ENCODE peak calls at places on chromosomes 12 and 14, in four cellular contexts. Y is K562, F is HepG2, M is A549. H is an unnamed sample.
A peak's percentile ranks its signal among the peaks of the same experiment; 100 is the strongest.

GRCh38 chr14:88301381-88301780 is 21.7 kb downstream of the KCNK10 start:
- DNase-seq in Y (no peak), F (no peak), M (no peak), H (no peak)

GRCh38 chr14:64758025-64758521 is 53.8 kb downstream of the PLEKHG3 start:
- DNase-seq in Y (no peak), F (no peak), M (peak; percentile 45), H (no peak)

GRCh38 chr12:122054842-122055544 is 23.6 kb upstream of the MLXIP start:
- DNase-seq in F (no peak), Y (no peak), M (no peak), H (no peak)

GRCh38 chr14:80364274-80364673 is 153.0 kb upstream of the DIO2 start:
- DNase-seq in F (peak; percentile 3), Y (peak; percentile 1), M (peak; percentile 59), H (no peak)

GRCh38 chr14:49206832-49207231 is 379.3 kb downstream of the RPS29 start:
- DNase-seq in M (no peak), F (no peak), Y (no peak), H (no peak)

GRCh38 chr14:68703093-68703492 is 89.8 kb downstream of the ZFP36L1 start:
- DNase-seq in Y (peak; percentile 35), F (no peak), M (peak; percentile 58), H (no peak)

GRCh38 chr12:96986883-96987523 is 79.9 kb downstream of the NEDD1 start:
- DNase-seq in Y (peak; percentile 23), F (peak; percentile 27), M (peak; percentile 51), H (no peak)

GRCh38 chr12:95648990-95649791 is 97.9 kb upstream of the USP44 start:
- DNase-seq in F (no peak), M (peak; percentile 91), Y (no peak), H (no peak)

GRCh38 chr12:124786065-124786964 is 77.3 kb downstream of the SCARB1 start:
- DNase-seq in Y (no peak), F (no peak), M (peak; percentile 46), H (peak; percentile 87)

GRCh38 chr14:35339761-35340406 is 47.7 kb downstream of the PSMA6 start:
- DNase-seq in Y (no peak), M (no peak), F (no peak), H (no peak)

GRCh38 chr14:92486881-92487280 is 26.7 kb upstream of the RIN3 start:
- DNase-seq in F (no peak), Y (no peak), M (no peak), H (no peak)

GRCh38 chr12:107622005-107622404 is 63.6 kb upstream of the PWP1 start:
- DNase-seq in F (peak; percentile 9), Y (peak; percentile 72), M (peak; percentile 47), H (peak; percentile 61)
- TF ChIP-seq HMGXB4 in F (no peak), Y (no peak), M (no peak), H (no peak)

GRCh38 chr12:21801522-21802288 is 27.2 kb upstream of the KCNJ8 start:
- DNase-seq in F (no peak), Y (no peak), M (no peak), H (no peak)
- TF ChIP-seq HMGXB4 in F (no peak), Y (no peak), M (no peak), H (no peak)

GRCh38 chr12:27331927-27332324 is 710 bp upstream of the BMAL2 start:
- DNase-seq in M (no peak), Y (no peak), F (no peak), H (no peak)

GRCh38 chr12:27330846-27331245 is 1.8 kb upstream of the BMAL2 start:
- DNase-seq in M (no peak), F (no peak), Y (no peak), H (no peak)

GRCh38 chr12:27332407-27333310 is at the start of gene BMAL2:
- DNase-seq in F (peak; percentile 20), M (peak; percentile 29), Y (peak; percentile 44), H (peak; percentile 67)

GRCh38 chr12:27333311-27334009 is 824 bp downstream of the BMAL2 start:
- DNase-seq in M (no peak), Y (peak; percentile 9), F (no peak), H (peak; percentile 53)

DNA sequence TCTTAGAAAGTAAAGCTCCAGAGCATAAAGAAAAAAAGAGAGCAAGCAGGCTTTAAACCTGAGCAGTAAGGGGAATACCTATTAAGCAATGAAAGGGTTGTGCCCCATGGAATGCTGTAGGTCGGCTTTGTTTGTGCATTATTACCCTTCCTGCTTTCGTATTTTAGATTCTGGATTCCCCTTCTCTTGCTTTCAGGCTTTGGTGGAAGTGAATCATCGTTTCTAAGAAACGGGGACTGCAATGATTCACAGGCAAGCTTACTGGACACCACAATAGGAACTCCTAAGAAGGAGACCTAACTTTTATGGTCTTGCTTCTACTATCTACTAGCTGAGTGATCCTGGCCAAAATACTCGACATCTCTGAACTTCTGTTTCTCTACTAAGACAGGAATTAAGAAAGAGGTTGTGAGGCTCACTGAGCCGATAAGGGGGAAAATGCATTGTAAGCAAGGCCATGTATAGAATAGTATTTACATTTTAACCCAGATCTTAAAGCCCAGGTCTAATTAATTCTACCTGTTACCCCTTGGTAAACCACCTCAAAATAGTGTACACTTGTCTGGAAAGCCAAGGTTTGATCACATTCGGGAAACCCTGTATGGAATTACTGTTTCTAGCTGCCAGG is 1.2 kb upstream of the BMAL2 start:
- DNase-seq in Y (peak; percentile 35), M (peak; percentile 83), F (peak; percentile 35), H (no peak)
- TF ChIP-seq HMGXB4 in Y (no peak), M (no peak), F (no peak), H (no peak)

GRCh38 chr12:131673519-131674265 is 37.2 kb upstream of the SFSWAP start:
- DNase-seq in Y (no peak), M (no peak), F (no peak), H (no peak)
- TF ChIP-seq HMGXB4 in Y (no peak), M (no peak), F (no peak), H (no peak)